ENCODE peak calls at places on chromosomes 4 and X, in four cellular contexts. F is hippocampal formation, X is HTR-8/SVneo, C is transverse colon. M is an unnamed sample.

GRCh38 chr4:109248322-109248895 is 54.0 kb downstream of the COL25A1 start:
- DNase-seq in X (no peak), F (no peak), C (no peak), M (no peak)

GRCh38 chr4:82629238-82630000 is 67.6 kb upstream of the TMEM150C start:
- DNase-seq in C (no peak), X (no peak), F (peak; percentile 61), M (no peak)

GRCh38 chrX:48782795-48783194 is 3.6 kb upstream of the GATA1 start:
- DNase-seq in C (no peak), F (no peak), X (no peak), M (no peak)

GRCh38 chrX:25755179-25755578 is 383.0 kb upstream of the MAGEB18 start:
- DNase-seq in C (no peak), X (no peak), F (no peak), M (no peak)

GRCh38 chr4:53050361-53050774 is 188.3 kb downstream of the RASL11B start:
- DNase-seq in C (no peak), F (no peak), X (no peak), M (no peak)

GRCh38 chr4:1243451-1244080 is 5.4 kb downstream of the CTBP1 start:
- DNase-seq in F (no peak), C (peak; percentile 11), X (no peak), M (no peak)

GRCh38 chr4:183399166-183399565 is 45.3 kb upstream of the CDKN2AIP start:
- DNase-seq in C (no peak), X (no peak), F (no peak), M (no peak)

GRCh38 chrX:12771445-12772069 is 19.7 kb upstream of the PRPS2 start:
- DNase-seq in C (peak; percentile 66), F (no peak), X (no peak), M (no peak)

GRCh38 chr4:3013839-3014350 is 50.5 kb downstream of the GRK4 start:
- DNase-seq in C (no peak), F (no peak), X (no peak), M (no peak)

GRCh38 chrX:41716217-41716616 is 7.8 kb upstream of the GPR82 start:
- DNase-seq in C (no peak), X (no peak), F (no peak), M (no peak)

M was measured in dorsolateral prefrontal cortex.